ENCODE peak calls at places on chromosomes 13 and 19, in five cellular contexts. Z is fibroblast of lung, H is left ventricle myocardium superior, F is RWPE1, B is NCI-H2081. L is an unnamed sample.

GRCh38 chr13:50924025-50924424 is 14.4 kb downstream of the RNASEH2B start:
- DNase-seq in B (no peak), F (no peak), Z (no peak), H (no peak), L (no peak)

GRCh38 chr13:70568571-70568970 is 460.3 kb upstream of the KLHL1 start:
- DNase-seq in F (peak; percentile 25), H (no peak), Z (peak; percentile 66), B (peak; percentile 41), L (no peak)

GRCh38 chr13:113723400-113724015 is 35.5 kb upstream of the TMEM255B start:
- DNase-seq in H (peak; percentile 19), B (no peak), F (no peak), Z (no peak), L (no peak)

GRCh38 chr13:106417467-106418110 is 117.9 kb downstream of the EFNB2 start:
- DNase-seq in F (no peak), H (no peak), Z (peak; percentile 14), B (no peak), L (no peak)

GRCh38 chr19:19527674-19528625 is 761 bp upstream of the YJEFN3 start:
- DNase-seq in H (no peak), Z (no peak), B (no peak), F (no peak), L (no peak)

GRCh38 chr13:99230991-99231390 is 27.2 kb downstream of the GPR18 start:
- DNase-seq in F (no peak), Z (no peak), B (no peak), H (no peak), L (no peak)

GRCh38 chr19:9306443-9306842 is 3.2 kb downstream of the ZNF699 start:
- DNase-seq in Z (peak; percentile 45), H (no peak), B (no peak), F (peak; percentile 3), L (no peak)

GRCh38 chr13:24618219-24618955 is 61.8 kb upstream of the ATP12A start:
- DNase-seq in Z (no peak), H (no peak), B (no peak), F (no peak), L (peak; percentile 86)

GRCh38 chr13:44930907-44931676 is 58.2 kb downstream of the NUFIP1 start:
- DNase-seq in F (no peak), B (peak; percentile 59), Z (no peak), H (no peak), L (no peak)

L was measured in esophagus muscularis mucosa.